ENCODE peak calls at places on chromosomes 7 and 10, in eight cellular contexts. G, O, Z, L, S, R, P and D are unnamed samples.

GRCh38 chr10:3805791-3806381 is 20.9 kb upstream of the KLF6 start:
- DNase-seq in O (peak), L (no peak), G (no peak), R (peak), P (no peak), Z (no peak), S (no peak), D (peak)

GRCh38 chr7:23205861-23206510 is 24.1 kb downstream of the NUP42 start:
- DNase-seq in Z (no peak), G (no peak), O (no peak), R (no peak), P (no peak), S (no peak), L (no peak), D (no peak)

GRCh38 chr7:116573541-116573940 is 48.7 kb downstream of the CAV1 start:
- DNase-seq in Z (no peak), L (no peak), S (no peak), O (no peak), R (no peak), P (no peak), G (no peak), D (no peak)

GRCh38 chr7:155885162-155886160 is 73.2 kb upstream of the SHH start:
- DNase-seq in Z (no peak), G (no peak), O (peak), R (no peak), S (no peak), L (no peak), P (peak), D (peak)

GRCh38 chr7:114533151-114533550 is 118.5 kb downstream of the FOXP2 start:
- DNase-seq in R (no peak), L (no peak), S (no peak), O (no peak), P (no peak), G (no peak), Z (no peak), D (no peak)

GRCh38 chr7:19392246-19392645 is 247.0 kb upstream of the FERD3L start:
- DNase-seq in L (no peak), P (no peak), G (no peak), O (no peak), R (no peak), Z (no peak), S (peak), D (peak)

GRCh38 chr7:43105521-43106120 is 6.8 kb upstream of the HECW1 start:
- DNase-seq in G (no peak), O (no peak), S (no peak), P (no peak), L (no peak), Z (no peak), R (no peak), D (peak)

GRCh38 chr7:132258231-132258630 is 318.0 kb downstream of the PLXNA4 start:
- DNase-seq in L (no peak), P (no peak), G (no peak), Z (no peak), S (no peak), R (no peak), O (no peak), D (no peak)

GRCh38 chr10:78605800-78606350 is 462.9 kb upstream of the ZMIZ1 start:
- DNase-seq in P (no peak), S (no peak), O (no peak), L (no peak), Z (no peak), G (no peak), R (no peak), D (no peak)

GRCh38 chr7:25032774-25033743 is 53.1 kb upstream of the OSBPL3 start:
- DNase-seq in P (no peak), Z (no peak), S (no peak), O (no peak), L (no peak), R (no peak), G (no peak), D (peak)

GRCh38 chr10:75238182-75239180 is 2.7 kb upstream of the COMTD1 start:
- DNase-seq in G (no peak), R (no peak), L (no peak), S (no peak), Z (no peak), O (no peak), P (peak), D (no peak)

GRCh38 chr7:70730451-70731110 is 401.4 kb upstream of the GALNT17 start:
- DNase-seq in L (no peak), R (no peak), S (no peak), O (no peak), G (no peak), Z (no peak), P (no peak), D (no peak)

GRCh38 chr10:91163269-91163708 is 57.2 kb upstream of the PCGF5 start:
- DNase-seq in S (no peak), L (no peak), G (peak), P (peak), Z (peak), R (peak), O (peak), D (peak)

GRCh38 chr10:86265236-86265876 is 101.2 kb downstream of the GRID1 start:
- DNase-seq in O (no peak), S (no peak), L (no peak), P (no peak), Z (no peak), R (no peak), G (no peak), D (no peak)

GRCh38 chr10:86262671-86263165 is 103.9 kb downstream of the GRID1 start:
- DNase-seq in Z (no peak), R (no peak), S (no peak), L (no peak), P (peak), O (no peak), G (no peak), D (no peak)

GRCh38 chr10:86264481-86265231 is 101.9 kb downstream of the GRID1 start:
- DNase-seq in P (peak), S (no peak), O (no peak), G (no peak), R (no peak), L (no peak), Z (no peak), D (no peak)

GRCh38 chr10:86263209-86263608 is 103.4 kb downstream of the GRID1 start:
- DNase-seq in G (no peak), P (peak), L (no peak), R (no peak), Z (no peak), O (no peak), S (no peak), D (no peak)

DNA sequence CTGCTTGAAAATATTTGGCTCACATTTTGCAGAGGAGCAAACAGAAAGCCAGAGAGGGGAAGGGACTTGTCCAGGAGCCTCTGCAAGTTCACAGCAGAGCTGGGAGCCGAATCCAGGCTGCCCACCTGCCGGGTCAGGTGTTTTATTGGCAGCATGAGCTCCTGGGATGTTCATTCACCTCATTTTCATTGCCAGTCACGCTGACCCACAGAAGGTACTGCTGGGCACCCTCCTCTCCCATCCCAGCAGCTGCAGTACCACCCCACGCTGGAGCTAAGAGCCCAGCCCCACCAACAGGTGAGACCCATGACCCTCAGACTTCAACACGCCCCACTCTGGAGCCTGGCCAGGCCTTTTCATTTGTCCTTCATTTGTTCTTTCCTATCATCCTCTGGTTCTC is 102.7 kb downstream of the GRID1 start:
- DNase-seq in Z (no peak), R (no peak), L (no peak), G (no peak), P (peak), S (no peak), O (no peak), D (no peak)
- TF ChIP-seq CTCF in Z (no peak), R (no peak), L (no peak), G (no peak), P (no peak), S (no peak), O (no peak), D (no peak)

GRCh38 chr10:30550967-30551815 is 78.4 kb downstream of the LYZL2 start:
- DNase-seq in G (no peak), O (no peak), P (no peak), R (no peak), S (no peak), L (no peak), Z (no peak), D (no peak)

GRCh38 chr10:30553625-30554442 is 75.7 kb downstream of the LYZL2 start:
- DNase-seq in R (no peak), L (peak), G (peak), S (peak), O (peak), P (peak), Z (peak), D (peak)

GRCh38 chr10:30555465-30555864 is 74.1 kb downstream of the LYZL2 start:
- DNase-seq in S (no peak), R (no peak), O (no peak), P (no peak), Z (no peak), G (no peak), L (no peak), D (no peak)

GRCh38 chr10:30554443-30554831 is 75.1 kb downstream of the LYZL2 start:
- DNase-seq in P (no peak), R (no peak), G (no peak), S (no peak), Z (no peak), L (no peak), O (no peak), D (peak)

GRCh38 chr10:30553018-30553624 is 76.4 kb downstream of the LYZL2 start:
- DNase-seq in R (no peak), S (no peak), Z (no peak), P (no peak), O (no peak), L (no peak), G (no peak), D (no peak)
- H3K4me3 ChIP-seq in R (no peak), S (no peak), Z (no peak), P (no peak), O (no peak), L (no peak), G (no peak), D (no peak)

GRCh38 chr10:51640120-51640819 is 59.1 kb downstream of the CSTF2T start:
- DNase-seq in R (no peak), Z (no peak), O (no peak), G (no peak), P (no peak), L (no peak), S (no peak), D (peak)

GRCh38 chr10:51643734-51644133 is 55.7 kb downstream of the CSTF2T start:
- DNase-seq in O (no peak), P (no peak), S (no peak), L (no peak), R (no peak), G (no peak), Z (no peak), D (no peak)

GRCh38 chr10:51642591-51642990 is 56.8 kb downstream of the CSTF2T start:
- DNase-seq in G (no peak), R (no peak), O (no peak), S (no peak), L (no peak), P (no peak), Z (no peak), D (no peak)

DNA sequence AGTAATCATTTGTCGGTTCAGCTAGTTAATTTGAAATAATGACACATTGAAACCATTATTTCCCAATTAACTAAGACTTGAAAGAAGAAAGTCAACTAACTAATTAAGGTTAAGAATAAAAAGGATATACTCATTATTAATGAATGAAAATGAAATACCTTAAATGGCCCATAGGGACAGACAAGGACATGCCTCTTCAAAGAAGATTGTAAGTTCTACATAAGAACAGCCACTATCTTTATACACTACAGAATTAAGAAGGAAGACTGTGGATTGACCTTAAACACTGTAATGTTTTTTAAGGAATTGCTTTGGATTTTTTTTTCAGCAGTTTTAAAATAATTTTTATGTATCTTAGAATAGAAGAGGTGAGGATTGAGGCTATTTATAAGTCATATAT is 60.7 kb downstream of the CSTF2T start:
- DNase-seq in G (no peak), L (no peak), O (no peak), Z (no peak), R (no peak), S (no peak), P (no peak), D (no peak)
- TF ChIP-seq CTCF in G (no peak), L (no peak), O (peak), Z (no peak), R (no peak), S (no peak), P (no peak), D (peak)

DNA sequence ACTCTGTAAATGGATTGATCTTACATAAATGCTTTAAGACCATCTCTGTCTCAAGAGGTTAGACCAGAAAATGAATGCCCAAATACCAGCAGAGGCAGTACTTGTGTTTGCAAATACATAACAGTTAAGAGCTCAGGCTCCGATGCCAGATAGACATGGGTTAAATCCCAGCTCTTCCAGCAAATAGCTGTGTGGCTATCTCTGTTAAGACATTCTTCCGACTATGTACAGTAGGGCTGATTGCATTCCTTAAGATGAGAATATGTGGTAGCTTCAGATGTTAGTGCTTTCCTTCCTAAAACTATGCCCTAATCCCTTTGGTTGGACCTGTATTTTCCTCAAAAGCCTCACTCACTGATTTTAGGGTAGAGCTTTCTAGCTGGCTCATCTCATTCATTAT is 2.2 kb downstream of the IDE start:
- DNase-seq in L (no peak), P (no peak), G (no peak), Z (no peak), O (no peak), S (no peak), R (no peak), D (peak)
- H3K4me3 ChIP-seq in L (no peak), P (no peak), G (no peak), Z (no peak), O (peak), S (no peak), R (no peak), D (peak)

GRCh38 chr7:76069238-76069638 is 21.3 kb downstream of the MDH2 start:
- DNase-seq in S (no peak), L (peak), P (peak), O (peak), Z (no peak), R (no peak), G (peak), D (peak)
- TF ChIP-seq CTCF in S (peak), L (no peak), P (peak), O (peak), Z (no peak), R (no peak), G (no peak), D (peak)

DNA sequence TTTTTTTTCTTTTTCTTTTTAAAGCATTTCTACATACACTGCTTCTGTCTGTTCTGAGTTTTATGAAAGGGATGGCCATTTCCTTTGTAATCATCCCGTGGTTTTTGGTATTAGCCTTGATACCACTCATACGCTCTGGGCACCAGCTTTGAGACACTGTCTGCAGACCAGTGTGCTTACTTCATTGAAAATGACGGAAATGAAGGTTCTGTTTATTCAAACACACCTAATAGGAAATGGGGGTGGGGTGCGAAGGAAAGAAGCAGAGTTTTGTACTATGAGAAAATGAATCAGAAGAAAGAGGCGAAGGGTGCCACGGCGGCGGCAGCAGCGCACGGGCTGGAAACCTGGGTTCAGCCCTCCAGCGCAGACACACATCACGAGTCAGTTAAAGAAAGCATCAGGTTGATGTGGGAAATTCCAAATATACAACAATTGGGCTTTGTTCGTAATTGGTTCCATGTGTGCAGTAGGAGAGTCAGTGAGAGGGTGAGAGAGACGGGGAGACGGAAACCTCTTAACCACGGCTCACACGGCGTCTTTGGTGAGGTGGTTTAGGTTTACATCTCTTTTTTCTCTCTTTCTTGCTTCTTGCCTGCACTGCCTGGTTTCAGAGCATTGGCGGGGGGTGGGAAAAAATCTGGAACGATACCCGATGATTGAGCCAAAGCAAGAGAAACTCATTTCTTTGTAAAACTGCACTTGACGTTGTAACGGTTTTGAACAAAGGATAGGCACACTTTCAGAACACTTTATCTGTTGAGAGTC is 321.2 kb downstream of the FRMD4A start:
- DNase-seq in S (no peak), R (peak), L (no peak), G (no peak), P (no peak), O (no peak), Z (no peak), D (peak)
- H3K4me3 ChIP-seq in S (peak), R (peak), L (peak), G (peak), P (peak), O (peak), Z (peak), D (peak)